ENCODE peak calls at places on chromosomes 1 and 21, in eight cellular contexts. J is heart right ventricle; M is AG10803; W is GM13976; I is amniotic epithelial cell; Q is kidney tubule cell; F is NCI-H1930; U is stimulated activated CD4-positive, alpha-beta T cell treated with anti-CD3 and anti-CD28 coated beads, TNF-alpha, amount 100 ng/mL, for 24 hours. Z is an unnamed sample.
A peak's percentile ranks its signal among the peaks of the same experiment; 100 is the strongest.

GRCh38 chr1:16120411-16120810 is 35.5 kb downstream of the EPHA2 start:
- DNase-seq in J (no peak), M (peak; percentile 36), W (no peak), I (no peak), Q (no peak), F (no peak), U (no peak), Z (no peak)

GRCh38 chr1:28601696-28602095 is 9.6 kb downstream of the RAB42 start:
- DNase-seq in J (no peak), M (peak; percentile 87), W (no peak), I (peak; percentile 83), Q (peak; percentile 98), F (no peak), U (no peak), Z (no peak)

GRCh38 chr1:110084226-110085078 is 14.0 kb upstream of the ALX3 start:
- DNase-seq in J (peak; percentile 44), M (peak; percentile 65), W (peak; percentile 73), I (peak; percentile 48), Q (peak; percentile 17), F (no peak), U (no peak), Z (no peak)

GRCh38 chr1:76240321-76240720 is 165.8 kb downstream of the ST6GALNAC3 start:
- DNase-seq in J (no peak), M (no peak), W (no peak), I (no peak), Q (peak; percentile 39), F (no peak), U (no peak), Z (no peak)

GRCh38 chr1:116986531-116987255 is 14.9 kb upstream of the CD101 start:
- DNase-seq in J (no peak), M (no peak), W (no peak), I (no peak), Q (no peak), F (no peak), U (no peak), Z (no peak)

GRCh38 chr1:228031276-228031995 is 24.6 kb downstream of the WNT3A start:
- DNase-seq in J (no peak), M (no peak), W (no peak), I (no peak), Q (no peak), F (no peak), U (no peak), Z (no peak)

GRCh38 chr1:30934613-30935012 is 26.1 kb upstream of the SDC3 start:
- DNase-seq in J (no peak), M (no peak), W (no peak), I (no peak), Q (no peak), F (no peak), U (no peak), Z (no peak)

GRCh38 chr21:42219606-42220137 is 732 bp downstream of the ABCG1 start:
- DNase-seq in J (no peak), M (no peak), W (peak; percentile 60), I (no peak), Q (no peak), F (no peak), U (no peak), Z (no peak)

GRCh38 chr21:45856422-45856821 is 125.1 kb upstream of the COL6A1 start:
- DNase-seq in J (no peak), M (no peak), W (no peak), I (no peak), Q (no peak), F (no peak), U (no peak), Z (no peak)

GRCh38 chr1:216064643-216065042 is 358.6 kb downstream of the USH2A start:
- DNase-seq in J (no peak), M (no peak), W (no peak), I (no peak), Q (peak; percentile 57), F (no peak), U (no peak), Z (no peak)

GRCh38 chr1:67459068-67459467 is 28.9 kb upstream of the SERBP1 start:
- DNase-seq in J (no peak), M (no peak), W (no peak), I (no peak), Q (peak; percentile 35), F (no peak), U (no peak), Z (no peak)

GRCh38 chr1:196407358-196408041 is 200.7 kb downstream of the KCNT2 start:
- DNase-seq in J (no peak), M (peak; percentile 43), W (no peak), I (peak; percentile 68), Q (peak; percentile 40), F (no peak), U (no peak), Z (no peak)

GRCh38 chr1:171984850-171985485 is 143.7 kb downstream of the DNM3 start:
- DNase-seq in J (no peak), M (peak; percentile 51), W (peak; percentile 38), I (peak; percentile 31), Q (peak; percentile 54), F (no peak), U (no peak), Z (no peak)

GRCh38 chr1:157137051-157137772 is 983 bp downstream of the ETV3 start:
- DNase-seq in J (no peak), M (peak; percentile 29), W (no peak), I (no peak), Q (peak; percentile 47), F (no peak), U (no peak), Z (no peak)

GRCh38 chr1:226638608-226639007 is 90.0 kb downstream of the STUM start:
- DNase-seq in J (no peak), M (no peak), W (no peak), I (no peak), Q (no peak), F (no peak), U (no peak), Z (no peak)

GRCh38 chr21:37006521-37007291 is at the start of gene RIPPLY3:
- DNase-seq in J (no peak), M (peak; percentile 8), W (peak; percentile 64), I (peak; percentile 11), Q (peak; percentile 38), F (peak; percentile 7), U (no peak), Z (no peak)

GRCh38 chr1:232905324-232906034 is 44.9 kb upstream of the NTPCR start:
- DNase-seq in J (peak; percentile 8), M (peak; percentile 16), W (no peak), I (no peak), Q (peak; percentile 52), F (no peak), U (no peak), Z (no peak)

GRCh38 chr1:87140831-87141540 is 187.7 kb upstream of the LMO4 start:
- DNase-seq in J (no peak), M (peak; percentile 17), W (no peak), I (peak; percentile 42), Q (peak; percentile 89), F (no peak), U (no peak), Z (no peak)

GRCh38 chr21:45829566-45830147 is 151.9 kb upstream of the COL6A1 start:
- DNase-seq in J (no peak), M (no peak), W (no peak), I (no peak), Q (no peak), F (no peak), U (no peak), Z (no peak)

GRCh38 chr1:87252406-87252805 is 76.3 kb upstream of the LMO4 start:
- DNase-seq in J (no peak), M (peak; percentile 98), W (no peak), I (peak; percentile 20), Q (peak; percentile 4), F (no peak), U (no peak), Z (no peak)

GRCh38 chr1:74943046-74943445 is 191.1 kb upstream of the LHX8 start:
- DNase-seq in J (no peak), M (no peak), W (no peak), I (no peak), Q (no peak), F (no peak), U (no peak), Z (no peak)

GRCh38 chr1:75202751-75203150 is 68.6 kb downstream of the LHX8 start:
- DNase-seq in J (no peak), M (no peak), W (no peak), I (no peak), Q (no peak), F (no peak), U (no peak), Z (no peak)

Z was measured in T follicular helper cell.